ENCODE peak calls at places on chromosomes 12 and 14, in six cellular contexts. M is hypothalamus, C is NCI-H1694, Y is brain microvascular endothelial cell, X is HT1080, F is neural crest cell. E is an unnamed sample.

GRCh38 chr12:2231011-2231595 is 178.3 kb downstream of the CACNA1C start:
- DNase-seq in M (no peak), C (no peak), Y (no peak), X (no peak), F (no peak), E (no peak)

GRCh38 chr14:56183631-56184157 is 65.5 kb downstream of the PELI2 start:
- DNase-seq in M (no peak), C (no peak), Y (no peak), X (no peak), F (no peak), E (no peak)

GRCh38 chr12:53533476-53533875 is 26.2 kb upstream of the NPFF start:
- DNase-seq in M (no peak), C (no peak), Y (no peak), X (no peak), F (no peak), E (no peak)

GRCh38 chr12:122871851-122872785 is 23.8 kb downstream of the VPS37B start:
- DNase-seq in M (peak), C (no peak), Y (peak), X (no peak), F (peak), E (peak)

GRCh38 chr12:42076976-42077375 is 67.7 kb downstream of the GXYLT1 start:
- DNase-seq in M (no peak), C (no peak), Y (no peak), X (no peak), F (no peak), E (no peak)

GRCh38 chr12:56334490-56334793 is 642 bp upstream of the PAN2 start:
- DNase-seq in M (no peak), C (no peak), Y (no peak), X (no peak), F (no peak), E (no peak)

GRCh38 chr12:22467190-22467589 is 77.2 kb downstream of the C2CD5 start:
- DNase-seq in M (no peak), C (no peak), Y (peak), X (no peak), F (no peak), E (peak)

GRCh38 chr12:80702889-80703605 is 4.4 kb upstream of the MYF6 start:
- DNase-seq in M (no peak), C (no peak), Y (peak), X (peak), F (no peak), E (peak)

GRCh38 chr12:130333341-130333740 is 4.3 kb upstream of the PIWIL1 start:
- DNase-seq in M (no peak), C (no peak), Y (no peak), X (no peak), F (no peak), E (no peak)

GRCh38 chr14:22898302-22898894 is 15.4 kb downstream of the REM2 start:
- DNase-seq in M (peak), C (no peak), Y (peak), X (peak), F (no peak), E (peak)

GRCh38 chr12:96219700-96220206 is 25.6 kb downstream of the ELK3 start:
- DNase-seq in M (no peak), C (no peak), Y (peak), X (peak), F (no peak), E (peak)

GRCh38 chr12:8912910-8913309 is 1.4 kb upstream of the PHC1 start:
- DNase-seq in M (no peak), C (no peak), Y (no peak), X (no peak), F (peak), E (no peak)

GRCh38 chr12:106101798-106102197 is 37.0 kb downstream of the NUAK1 start:
- DNase-seq in M (no peak), C (no peak), Y (no peak), X (no peak), F (no peak), E (no peak)

GRCh38 chr12:13436696-13437391 is 240.3 kb downstream of the EMP1 start:
- DNase-seq in M (no peak), C (no peak), Y (peak), X (peak), F (no peak), E (peak)

GRCh38 chr14:96989293-96989692 is 192.1 kb downstream of the VRK1 start:
- DNase-seq in M (no peak), C (no peak), Y (no peak), X (no peak), F (no peak), E (no peak)

GRCh38 chr12:38850463-38850862 is 54.9 kb downstream of the CPNE8 start:
- DNase-seq in M (no peak), C (no peak), Y (peak), X (no peak), F (no peak), E (peak)

GRCh38 chr14:68633131-68633991 is 159.5 kb downstream of the ZFP36L1 start:
- DNase-seq in M (peak), C (no peak), Y (no peak), X (no peak), F (peak), E (peak)

GRCh38 chr14:61468063-61468825 is 146.9 kb downstream of the PRKCH start:
- DNase-seq in M (no peak), C (no peak), Y (no peak), X (no peak), F (no peak), E (no peak)

GRCh38 chr14:74567219-74567618 is 44.8 kb downstream of the LTBP2 start:
- DNase-seq in M (no peak), C (no peak), Y (no peak), X (no peak), F (no peak), E (no peak)

GRCh38 chr12:68086019-68086603 is 73.4 kb downstream of the IFNG start:
- DNase-seq in M (no peak), C (no peak), Y (no peak), X (no peak), F (no peak), E (no peak)

GRCh38 chr14:35993512-35993960 is 167.4 kb downstream of the BRMS1L start:
- DNase-seq in M (no peak), C (no peak), Y (no peak), X (no peak), F (no peak), E (no peak)

GRCh38 chr14:52463375-52463774 is 88.9 kb downstream of the TXNDC16 start:
- DNase-seq in M (no peak), C (no peak), Y (no peak), X (no peak), F (no peak), E (no peak)

GRCh38 chr12:958449-959123 is 9.1 kb upstream of the RAD52 start:
- DNase-seq in M (no peak), C (no peak), Y (peak), X (peak), F (no peak), E (no peak)

GRCh38 chr14:36256131-36256801 is 64.2 kb downstream of the MBIP start:
- DNase-seq in M (no peak), C (no peak), Y (no peak), X (no peak), F (no peak), E (no peak)

GRCh38 chr14:59428581-59429012 is 36.6 kb downstream of the GPR135 start:
- DNase-seq in M (no peak), C (no peak), Y (peak), X (peak), F (no peak), E (no peak)

GRCh38 chr12:107379852-107380567 is 286.7 kb upstream of the CRY1 start:
- DNase-seq in M (no peak), C (no peak), Y (peak), X (no peak), F (no peak), E (no peak)

GRCh38 chr12:31965090-31965489 is 5.9 kb downstream of the RESF1 start:
- DNase-seq in M (no peak), C (no peak), Y (no peak), X (no peak), F (no peak), E (no peak)

GRCh38 chr12:57127101-57127709 is 1.1 kb upstream of the LRP1 start:
- DNase-seq in M (peak), C (no peak), Y (no peak), X (peak), F (peak), E (peak)